ENCODE peak calls at places on chromosome 9, in ten cellular contexts. E is activated CD4-positive, CD25-positive, alpha-beta regulatory T cell; X is D341Med; P is T-helper 1 cell; O is brain microvascular endothelial cell; N is NAMALWA; M is adrenal gland; V is stimulated activated CD4-positive, alpha-beta T cell treated with anti-CD3 and anti-CD28 coated beads, Interleukin-12 subunit alpha, Interleukin-12 subunit beta, amount 100 ng/mL, for 4 hours; Y is NB4; F is RWPE1. U is an unnamed sample.

GRCh38 chr9:126700903-126701819 is 87.4 kb downstream of the LMX1B start:
- DNase-seq in E (no peak), X (no peak), P (no peak), O (no peak), N (no peak), M (no peak), V (no peak), Y (no peak), F (no peak), U (no peak)

GRCh38 chr9:136995772-136996308 is 528 bp downstream of the CLIC3 start:
- DNase-seq in E (no peak), X (no peak), P (no peak), O (no peak), N (no peak), M (peak), V (no peak), Y (no peak), F (no peak), U (peak)

GRCh38 chr9:130823435-130823834 is 11.6 kb upstream of the ABL1 start:
- DNase-seq in E (no peak), X (peak), P (no peak), O (peak), N (no peak), M (no peak), V (no peak), Y (no peak), F (no peak), U (no peak)

GRCh38 chr9:6382681-6383080 is 30.3 kb upstream of the UHRF2 start:
- DNase-seq in E (no peak), X (no peak), P (no peak), O (no peak), N (no peak), M (no peak), V (no peak), Y (no peak), F (no peak), U (no peak)

GRCh38 chr9:37364751-37365360 is 57.6 kb upstream of the GRHPR start:
- DNase-seq in E (no peak), X (no peak), P (no peak), O (no peak), N (peak), M (no peak), V (peak), Y (peak), F (no peak), U (no peak)

GRCh38 chr9:80605129-80605528 is 1033.4 kb downstream of the TLE4 start:
- DNase-seq in E (no peak), X (peak), P (no peak), O (no peak), N (peak), M (no peak), V (no peak), Y (peak), F (peak), U (no peak)

GRCh38 chr9:129554649-129555048 is 66.3 kb downstream of the C9orf50 start:
- DNase-seq in E (no peak), X (peak), P (no peak), O (no peak), N (no peak), M (no peak), V (no peak), Y (peak), F (no peak), U (no peak)

GRCh38 chr9:125074976-125075375 is 68.4 kb downstream of the SCAI start:
- DNase-seq in E (no peak), X (no peak), P (no peak), O (peak), N (no peak), M (no peak), V (no peak), Y (no peak), F (no peak), U (no peak)

GRCh38 chr9:133173056-133173455 is 9.3 kb upstream of the GBGT1 start:
- DNase-seq in E (no peak), X (no peak), P (no peak), O (no peak), N (no peak), M (no peak), V (no peak), Y (no peak), F (no peak), U (no peak)

GRCh38 chr9:4986291-4986690 is 1.2 kb downstream of the JAK2 start:
- DNase-seq in E (no peak), X (no peak), P (no peak), O (no peak), N (no peak), M (no peak), V (no peak), Y (no peak), F (no peak), U (no peak)

GRCh38 chr9:121358747-121359146 is 11.3 kb downstream of the STOM start:
- DNase-seq in E (no peak), X (no peak), P (no peak), O (no peak), N (no peak), M (no peak), V (no peak), Y (no peak), F (no peak), U (no peak)

GRCh38 chr9:77534376-77535057 is 113.6 kb downstream of the GNA14 start:
- DNase-seq in E (no peak), X (no peak), P (no peak), O (peak), N (no peak), M (no peak), V (no peak), Y (no peak), F (no peak), U (no peak)

GRCh38 chr9:76342862-76343261 is 51.4 kb downstream of the RFK start:
- DNase-seq in E (no peak), X (no peak), P (no peak), O (no peak), N (no peak), M (no peak), V (no peak), Y (no peak), F (peak), U (no peak)

GRCh38 chr9:129026442-129027223 is 1.5 kb downstream of the SH3GLB2 start:
- DNase-seq in E (no peak), X (peak), P (no peak), O (no peak), N (peak), M (no peak), V (no peak), Y (no peak), F (peak), U (peak)

GRCh38 chr9:117448066-117448465 is 33.2 kb upstream of the ASTN2 start:
- DNase-seq in E (no peak), X (no peak), P (no peak), O (no peak), N (peak), M (no peak), V (no peak), Y (peak), F (no peak), U (no peak)

GRCh38 chr9:122406264-122406890 is 35.6 kb downstream of the PTGS1 start:
- DNase-seq in E (no peak), X (no peak), P (no peak), O (no peak), N (no peak), M (no peak), V (no peak), Y (no peak), F (no peak), U (no peak)

GRCh38 chr9:18142964-18143363 is 331.0 kb upstream of the ADAMTSL1 start:
- DNase-seq in E (no peak), X (peak), P (no peak), O (no peak), N (no peak), M (no peak), V (no peak), Y (peak), F (no peak), U (no peak)

GRCh38 chr9:99027414-99027813 is 77.5 kb upstream of the TGFBR1 start:
- DNase-seq in E (no peak), X (no peak), P (no peak), O (no peak), N (no peak), M (no peak), V (no peak), Y (no peak), F (no peak), U (no peak)

GRCh38 chr9:128626181-128626580 is 30.5 kb downstream of the DYNC2I2 start:
- DNase-seq in E (no peak), X (no peak), P (no peak), O (no peak), N (no peak), M (no peak), V (no peak), Y (no peak), F (no peak), U (no peak)

GRCh38 chr9:98251554-98251953 is 3.9 kb downstream of the TBC1D2 start:
- DNase-seq in E (no peak), X (no peak), P (no peak), O (peak), N (no peak), M (no peak), V (no peak), Y (no peak), F (peak), U (no peak)

GRCh38 chr9:87564706-87565335 is 67.2 kb downstream of the DAPK1 start:
- DNase-seq in E (no peak), X (no peak), P (no peak), O (no peak), N (no peak), M (peak), V (no peak), Y (no peak), F (no peak), U (no peak)

GRCh38 chr9:4397917-4398316 is 92.4 kb upstream of the SLC1A1 start:
- DNase-seq in E (no peak), X (no peak), P (no peak), O (peak), N (no peak), M (no peak), V (no peak), Y (no peak), F (no peak), U (no peak)

GRCh38 chr9:31590091-31590490 is 794.4 kb upstream of the ACO1 start:
- DNase-seq in E (no peak), X (no peak), P (no peak), O (peak), N (no peak), M (no peak), V (no peak), Y (no peak), F (no peak), U (no peak)

GRCh38 chr9:97386265-97386633 is 25.6 kb upstream of the TDRD7 start:
- DNase-seq in E (no peak), X (no peak), P (no peak), O (no peak), N (no peak), M (no peak), V (no peak), Y (no peak), F (no peak), U (no peak)

GRCh38 chr9:113026200-113026599 is 14.2 kb upstream of the ZNF883 start:
- DNase-seq in E (no peak), X (no peak), P (no peak), O (no peak), N (no peak), M (no peak), V (no peak), Y (no peak), F (no peak), U (no peak)

GRCh38 chr9:134186471-134187109 is 22.2 kb upstream of the RNU6ATAC start:
- DNase-seq in E (no peak), X (peak), P (no peak), O (no peak), N (no peak), M (peak), V (no peak), Y (no peak), F (no peak), U (peak)

GRCh38 chr9:98236881-98237487 is 18.5 kb downstream of the TBC1D2 start:
- DNase-seq in E (no peak), X (no peak), P (no peak), O (no peak), N (no peak), M (no peak), V (no peak), Y (peak), F (no peak), U (no peak)

GRCh38 chr9:117400131-117400530 is 14.7 kb downstream of the ASTN2 start:
- DNase-seq in E (no peak), X (no peak), P (no peak), O (no peak), N (no peak), M (no peak), V (no peak), Y (no peak), F (no peak), U (peak)

GRCh38 chr9:123743737-123744136 is 186.2 kb downstream of the DENND1A start:
- DNase-seq in E (no peak), X (no peak), P (no peak), O (no peak), N (no peak), M (no peak), V (no peak), Y (no peak), F (no peak), U (no peak)